ENCODE peak calls at places on chromosome 15, in six cellular contexts. N, F, Q, G, K and Z are unnamed samples.
A peak's percentile ranks its signal among the peaks of the same experiment; 100 is the strongest.

GRCh38 chr15:82543155-82543554 is 2.9 kb upstream of the RPS17 start:
- DNase-seq in N (no peak), F (no peak), Q (no peak), G (no peak), K (peak; percentile 84), Z (no peak)

GRCh38 chr15:83830381-83830780 is 176.5 kb downstream of the ADAMTSL3 start:
- DNase-seq in N (no peak), F (no peak), Q (no peak), G (no peak), K (no peak), Z (no peak)

GRCh38 chr15:100525894-100526512 is 2.7 kb downstream of the CERS3 start:
- DNase-seq in N (no peak), F (peak; percentile 19), Q (no peak), G (peak; percentile 66), K (no peak), Z (no peak)

GRCh38 chr15:67784057-67784781 is 41.1 kb upstream of the SKOR1 start:
- DNase-seq in N (no peak), F (no peak), Q (no peak), G (no peak), K (peak; percentile 92), Z (peak; percentile 64)

GRCh38 chr15:63611217-63611616 is 14.0 kb downstream of the FBXL22 start:
- DNase-seq in N (no peak), F (no peak), Q (no peak), G (no peak), K (no peak), Z (no peak)

GRCh38 chr15:39624806-39625205 is 43.9 kb downstream of the THBS1 start:
- DNase-seq in N (no peak), F (peak; percentile 70), Q (peak; percentile 6), G (peak; percentile 45), K (peak; percentile 82), Z (no peak)

GRCh38 chr15:66704019-66704782 is 2.2 kb downstream of the SMAD6 start:
- DNase-seq in N (no peak), F (no peak), Q (no peak), G (no peak), K (peak; percentile 40), Z (no peak)

GRCh38 chr15:67823371-67824156 is 1.7 kb upstream of the SKOR1 start:
- DNase-seq in N (no peak), F (no peak), Q (no peak), G (no peak), K (no peak), Z (peak; percentile 37)

GRCh38 chr15:44394062-44394461 is 33.4 kb upstream of the CTDSPL2 start:
- DNase-seq in N (no peak), F (no peak), Q (no peak), G (no peak), K (no peak), Z (no peak)

GRCh38 chr15:48040166-48040817 is 80.5 kb upstream of the SLC24A5 start:
- DNase-seq in N (no peak), F (peak; percentile 57), Q (no peak), G (no peak), K (no peak), Z (peak; percentile 34)

GRCh38 chr15:72934921-72935320 is 117.3 kb upstream of the NEO1 start:
- DNase-seq in N (no peak), F (no peak), Q (no peak), G (no peak), K (no peak), Z (no peak)

GRCh38 chr15:94177112-94177511 is 54.2 kb upstream of the MCTP2 start:
- DNase-seq in N (no peak), F (no peak), Q (no peak), G (no peak), K (peak; percentile 59), Z (no peak)

GRCh38 chr15:62382046-62382445 is 217.0 kb upstream of the C2CD4B start:
- DNase-seq in N (no peak), F (no peak), Q (no peak), G (no peak), K (no peak), Z (no peak)